ENCODE peak calls at places on chromosomes 12 and 14, in seven cellular contexts. G is Calu3, P is mesothelial cell of epicardium, S is gastrocnemius medialis, O is IMR-90, F is neural progenitor cell, Z is right lobe of liver. X is an unnamed sample.

GRCh38 chr12:68521848-68522502 is 88.7 kb upstream of the RAP1B start:
- DNase-seq in O (no peak), S (no peak), G (no peak), Z (no peak), F (no peak), P (no peak), X (no peak)

GRCh38 chr12:69348162-69348938 is at the start of gene LYZ:
- DNase-seq in S (peak), P (no peak), G (peak), F (no peak), O (no peak), Z (no peak), X (no peak)

GRCh38 chr12:123487428-123487827 is 29.5 kb downstream of the SNRNP35 start:
- DNase-seq in O (no peak), S (no peak), P (no peak), G (no peak), F (no peak), Z (no peak), X (no peak)

GRCh38 chr12:104683831-104684503 is 227.2 kb downstream of the CHST11 start:
- DNase-seq in F (no peak), P (no peak), O (no peak), S (no peak), G (no peak), Z (no peak), X (no peak)

GRCh38 chr14:92160619-92161018 is 38.9 kb downstream of the CPSF2 start:
- DNase-seq in P (no peak), G (no peak), F (no peak), S (no peak), Z (no peak), O (peak), X (no peak)

GRCh38 chr12:82055391-82055790 is 296.2 kb upstream of the PPFIA2 start:
- DNase-seq in G (no peak), O (no peak), P (no peak), Z (no peak), F (no peak), S (no peak), X (no peak)

GRCh38 chr14:56002316-56002715 is 115.9 kb upstream of the PELI2 start:
- DNase-seq in P (no peak), F (no peak), O (peak), G (no peak), S (no peak), Z (no peak), X (no peak)

GRCh38 chr12:119157528-119157927 is 21.2 kb upstream of the HSPB8 start:
- DNase-seq in G (no peak), S (peak), Z (no peak), F (no peak), O (no peak), P (no peak), X (no peak)

GRCh38 chr14:104865069-104865630 is at the start of gene CEP170B:
- DNase-seq in Z (peak), G (peak), F (peak), S (no peak), O (peak), P (peak), X (peak)

GRCh38 chr14:97077687-97078086 is 280.5 kb downstream of the VRK1 start:
- DNase-seq in Z (no peak), P (no peak), O (no peak), F (no peak), S (no peak), G (no peak), X (no peak)

GRCh38 chr14:72776701-72777255 is 117.1 kb downstream of the DPF3 start:
- DNase-seq in Z (peak), O (no peak), G (no peak), S (no peak), F (no peak), P (no peak), X (no peak)

GRCh38 chr12:58502236-58502635 is 418.1 kb downstream of the LRIG3 start:
- DNase-seq in G (no peak), P (no peak), Z (no peak), O (peak), S (no peak), F (peak), X (no peak)

GRCh38 chr14:32494566-32495434 is 165.7 kb downstream of the AKAP6 start:
- DNase-seq in Z (no peak), G (no peak), O (peak), S (peak), F (no peak), P (no peak), X (no peak)

GRCh38 chr14:34926552-34926951 is 51.4 kb upstream of the BAZ1A start:
- DNase-seq in G (no peak), F (no peak), Z (no peak), S (no peak), O (peak), P (no peak), X (no peak)

GRCh38 chr12:2794261-2794735 is 472 bp upstream of the FKBP4 start:
- DNase-seq in P (no peak), G (peak), O (no peak), S (peak), Z (no peak), F (no peak), X (peak)

GRCh38 chr14:69924181-69924580 is 45.0 kb downstream of the SMOC1 start:
- DNase-seq in Z (no peak), P (no peak), S (no peak), F (no peak), O (peak), G (no peak), X (no peak)

GRCh38 chr12:45801625-45802024 is 72.1 kb downstream of the ARID2 start:
- DNase-seq in G (no peak), S (no peak), F (no peak), O (no peak), Z (no peak), P (no peak), X (no peak)

GRCh38 chr12:47022296-47022695 is 57.1 kb upstream of the PCED1B start:
- DNase-seq in Z (no peak), S (no peak), G (no peak), F (no peak), P (no peak), O (peak), X (no peak)

GRCh38 chr14:32650665-32651064 is 288.0 kb upstream of the NPAS3 start:
- DNase-seq in O (no peak), F (no peak), Z (no peak), S (no peak), G (no peak), P (no peak), X (no peak)

GRCh38 chr12:81859521-81859920 is 100.4 kb upstream of the PPFIA2 start:
- DNase-seq in F (no peak), G (peak), Z (no peak), O (no peak), S (no peak), P (no peak), X (no peak)

GRCh38 chr14:64745511-64746041 is 41.4 kb downstream of the PLEKHG3 start:
- DNase-seq in P (no peak), G (no peak), F (peak), Z (no peak), S (no peak), O (peak), X (no peak)
- TF ChIP-seq CTCF in P (no peak), G (no peak), F (peak), Z (peak), S (no peak), O (peak), X (no peak)

DNA sequence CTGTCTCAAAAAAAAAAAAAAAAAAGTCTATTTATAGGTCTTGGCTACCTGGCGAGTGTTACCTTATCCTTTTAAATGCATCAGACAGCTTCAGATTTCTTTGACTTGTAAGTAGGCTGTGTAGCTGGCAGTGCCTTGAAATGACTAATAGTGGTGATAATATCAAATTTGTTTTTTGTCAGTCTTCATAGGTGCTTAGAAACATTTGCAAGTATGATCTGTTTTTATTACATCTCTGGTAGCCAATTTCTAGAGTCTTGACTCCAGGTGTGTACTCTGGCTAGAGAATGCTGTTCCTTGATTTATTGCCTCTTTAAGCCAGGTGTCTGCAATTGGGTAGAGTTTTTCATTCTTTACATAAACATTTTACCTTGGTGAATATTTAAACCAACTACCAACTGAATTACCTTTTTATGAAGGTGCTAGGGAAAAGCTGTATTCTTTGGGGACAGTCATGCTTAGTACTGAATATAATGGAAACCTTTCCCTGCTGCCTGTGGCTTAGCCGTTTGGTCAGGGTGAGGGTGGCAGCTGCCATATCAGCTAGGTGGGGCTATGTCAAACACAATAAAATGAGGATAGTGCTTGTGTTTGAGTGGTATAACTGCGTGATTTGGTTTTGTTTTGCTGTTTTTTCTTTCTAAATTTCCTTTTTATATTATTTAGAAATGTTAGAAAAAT is 32.7 kb downstream of the MLXIP start:
- DNase-seq in O (no peak), Z (no peak), G (no peak), P (no peak), S (peak), F (no peak), X (no peak)
- TF ChIP-seq CTCF in O (no peak), Z (no peak), G (no peak), P (no peak), S (no peak), F (no peak), X (no peak)

GRCh38 chr14:30330452-30330851 is 228.5 kb upstream of the G2E3 start:
- DNase-seq in O (no peak), G (no peak), P (no peak), S (no peak), Z (no peak), F (no peak), X (no peak)
- TF ChIP-seq CTCF in O (peak), G (no peak), P (peak), S (peak), Z (no peak), F (peak), X (peak)

GRCh38 chr12:125549836-125550235 is 484.6 kb downstream of the AACS start:
- DNase-seq in P (no peak), F (no peak), O (no peak), S (no peak), G (no peak), Z (no peak), X (no peak)
- TF ChIP-seq CTCF in P (peak), F (peak), O (no peak), S (no peak), G (peak), Z (peak), X (peak)

DNA sequence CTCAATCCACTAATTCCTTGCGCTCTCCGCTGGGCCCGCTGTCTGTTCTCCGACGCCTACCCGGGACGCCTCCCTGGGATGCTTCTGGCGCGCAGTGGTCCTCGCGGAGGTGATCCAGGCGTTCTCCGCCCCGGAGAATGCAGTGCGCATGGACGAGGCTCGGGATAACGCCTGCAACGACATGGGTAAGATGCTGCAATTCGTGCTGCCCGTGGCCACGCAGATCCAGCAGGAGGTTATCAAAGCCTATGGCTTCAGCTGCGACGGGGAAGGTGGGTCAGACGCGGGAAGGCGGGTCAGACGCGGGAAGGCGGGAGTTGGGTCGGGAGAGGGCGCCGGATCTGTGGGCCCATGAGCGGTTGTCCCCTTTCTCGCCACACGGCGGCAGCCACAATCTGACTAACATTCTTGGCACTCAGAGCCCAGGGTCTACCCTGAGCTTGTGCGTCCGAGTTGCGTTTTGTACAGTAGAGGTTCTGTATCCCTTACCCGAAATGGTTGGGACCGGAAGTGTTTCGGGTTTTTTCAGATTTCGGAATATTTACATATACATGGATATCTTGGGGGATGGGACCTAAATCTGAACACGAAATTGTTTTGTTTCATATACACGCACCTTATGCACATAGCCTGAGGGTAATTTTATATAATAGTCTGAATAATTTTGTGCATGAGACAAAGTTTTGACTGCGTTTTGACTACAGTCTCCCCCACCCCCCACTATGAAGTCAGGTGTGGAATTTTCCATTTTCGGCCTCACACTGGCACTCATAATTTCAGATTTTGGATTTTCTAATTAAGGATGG is 762 bp downstream of the C12orf57 start:
- DNase-seq in O (peak), F (peak), Z (peak), S (peak), G (peak), P (peak), X (peak)
- TF ChIP-seq CTCF in O (peak), F (peak), Z (peak), S (peak), G (peak), P (peak), X (peak)

GRCh38 chr12:26047401-26048226 is 77.2 kb downstream of the BHLHE41 start:
- DNase-seq in O (no peak), G (no peak), F (peak), S (peak), P (no peak), Z (no peak), X (no peak)
- TF ChIP-seq CTCF in O (no peak), G (no peak), F (peak), S (peak), P (no peak), Z (no peak), X (no peak)

GRCh38 chr12:31390991-31391390 is 65.0 kb upstream of the SINHCAF start:
- DNase-seq in O (no peak), P (no peak), G (no peak), Z (no peak), F (peak), S (no peak), X (no peak)

GRCh38 chr12:31388713-31389112 is 62.8 kb upstream of the SINHCAF start:
- DNase-seq in Z (no peak), S (no peak), O (no peak), G (no peak), P (no peak), F (no peak), X (no peak)

GRCh38 chr12:31387466-31387865 is 61.5 kb upstream of the SINHCAF start:
- DNase-seq in Z (no peak), F (peak), S (no peak), G (no peak), O (no peak), P (no peak), X (no peak)

GRCh38 chr12:31393004-31393550 is 67.1 kb upstream of the SINHCAF start:
- DNase-seq in S (no peak), Z (no peak), F (no peak), G (no peak), P (no peak), O (no peak), X (no peak)
- TF ChIP-seq CTCF in S (no peak), Z (no peak), F (no peak), G (no peak), P (no peak), O (no peak), X (no peak)

GRCh38 chr12:8527250-8528130 is 13.2 kb downstream of the CLEC4E start:
- DNase-seq in G (no peak), P (no peak), Z (no peak), S (no peak), O (no peak), F (peak), X (no peak)
- TF ChIP-seq CTCF in G (no peak), P (no peak), Z (no peak), S (no peak), O (no peak), F (no peak), X (no peak)

DNA sequence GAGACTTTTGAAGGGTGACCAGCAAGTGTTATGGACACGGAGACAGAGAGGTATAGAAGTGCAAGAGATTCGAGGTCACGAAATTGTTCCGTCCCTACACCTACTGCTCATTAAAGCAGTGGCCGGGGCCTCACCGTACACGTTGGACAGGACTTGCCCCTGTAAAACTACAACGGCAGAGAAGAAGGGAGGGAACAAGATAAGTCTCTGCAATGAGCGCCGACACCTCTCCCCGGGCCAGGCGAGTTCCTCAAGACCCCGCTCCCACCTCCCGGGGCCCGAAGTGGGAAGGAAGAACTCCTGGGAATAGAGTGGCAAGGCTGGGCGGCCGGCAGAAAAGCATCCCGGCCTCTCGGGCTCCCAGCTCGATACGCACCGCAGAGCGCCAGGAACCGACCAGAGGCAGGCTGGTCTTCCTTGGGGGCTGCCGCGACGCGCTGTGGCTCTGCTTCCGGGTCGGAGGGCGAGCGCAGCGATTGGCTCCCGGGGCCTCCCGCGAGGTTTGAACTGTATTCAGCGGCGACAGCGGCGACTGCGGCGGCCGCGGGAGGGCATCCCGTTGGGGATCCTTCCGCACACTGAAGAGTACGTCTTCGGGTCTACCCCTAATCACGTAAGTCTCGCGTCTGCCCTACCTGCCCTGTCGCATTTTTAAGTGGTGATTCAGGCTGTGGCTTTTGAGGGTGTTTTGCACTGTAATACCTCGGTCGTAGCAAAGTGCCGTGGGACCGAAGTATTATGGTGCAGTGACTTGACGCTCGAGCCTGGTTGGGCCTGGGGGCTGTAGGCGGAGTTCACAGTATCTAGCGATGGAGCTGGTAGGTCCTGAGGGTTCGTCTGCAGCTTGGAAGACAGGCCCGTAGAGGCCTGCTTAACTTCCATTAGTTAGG is at the start of the genes NUP37 and PARPBP:
- DNase-seq in G (peak), F (peak), P (peak), O (peak), S (peak), Z (peak), X (peak)
- TF ChIP-seq CTCF in G (no peak), F (peak), P (no peak), O (no peak), S (peak), Z (no peak), X (no peak)